ENCODE peak calls at places on chromosomes 4 and X, in nine cellular contexts. E, K, W, N, D, S, A, U and L are unnamed samples.

GRCh38 chrX:81291996-81292395 is 90.1 kb downstream of the SH3BGRL start:
- DNase-seq in N (no peak), D (no peak), E (no peak), A (no peak), U (no peak), W (no peak), K (no peak), S (no peak), L (no peak)

GRCh38 chrX:6694977-6695376 is 160.1 kb upstream of the VCX3A start:
- DNase-seq in K (peak), E (no peak), W (no peak), A (no peak), U (no peak), D (no peak), S (no peak), N (no peak), L (no peak)

GRCh38 chr4:77043507-77044131 is 32.2 kb downstream of the CCNI start:
- DNase-seq in D (no peak), A (no peak), S (no peak), E (peak), N (no peak), U (no peak), K (no peak), W (no peak), L (peak)

GRCh38 chr4:168840988-168841681 is 168.9 kb downstream of the CBR4 start:
- DNase-seq in N (no peak), A (no peak), E (no peak), D (no peak), U (no peak), S (no peak), W (no peak), K (no peak), L (no peak)

GRCh38 chr4:182093431-182093831 is 149.8 kb upstream of the TENM3 start:
- DNase-seq in E (no peak), D (no peak), K (peak), W (no peak), U (no peak), S (no peak), N (no peak), A (no peak), L (no peak)

GRCh38 chrX:68929332-68930150 is 100.7 kb downstream of the EFNB1 start:
- DNase-seq in K (no peak), N (peak), U (peak), A (peak), W (no peak), E (peak), S (peak), D (no peak), L (peak)

GRCh38 chrX:106752101-106752678 is 25.7 kb downstream of the RNF128 start:
- DNase-seq in U (no peak), K (peak), S (peak), A (no peak), W (no peak), E (peak), D (no peak), N (no peak), L (peak)

GRCh38 chr4:172147702-172148101 is 334.5 kb downstream of the GALNTL6 start:
- DNase-seq in S (no peak), U (no peak), D (no peak), E (no peak), N (no peak), A (no peak), K (no peak), W (no peak), L (peak)

GRCh38 chrX:48989483-48989882 is 12.6 kb downstream of the GRIPAP1 start:
- DNase-seq in S (no peak), D (no peak), U (no peak), E (no peak), N (no peak), W (no peak), K (no peak), A (no peak), L (peak)

GRCh38 chrX:143082537-143082936 is 56.8 kb downstream of the SPANXN4 start:
- DNase-seq in W (no peak), S (no peak), K (no peak), A (no peak), N (no peak), U (no peak), E (no peak), D (no peak), L (no peak)

DNA sequence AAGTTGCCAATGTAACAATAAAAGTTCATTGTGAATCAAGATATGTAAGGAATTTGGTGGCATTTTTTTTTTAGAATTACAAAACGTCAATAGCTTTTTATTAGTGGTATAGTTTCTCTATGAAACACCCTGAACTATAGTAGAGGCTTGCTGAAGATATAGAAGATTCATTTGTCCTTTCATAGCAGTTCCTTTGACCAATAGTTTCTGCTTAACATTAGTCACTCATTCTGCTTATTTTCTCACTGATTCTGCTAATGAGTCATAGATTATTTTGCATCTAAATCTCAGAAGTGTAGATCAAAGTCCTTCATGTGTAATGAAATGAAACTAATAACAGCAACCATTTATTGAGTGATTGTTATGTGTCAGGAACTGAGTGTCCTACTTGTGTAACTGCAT is 205.0 kb upstream of the TET2 start:
- DNase-seq in U (no peak), K (peak), N (no peak), W (no peak), A (no peak), S (peak), D (no peak), E (no peak), L (no peak)
- H3K4me3 ChIP-seq in U (no peak), K (no peak), N (no peak), W (no peak), A (no peak), S (no peak), D (no peak), E (no peak), L (no peak)

GRCh38 chr4:127623755-127624087 is 9.0 kb upstream of the INTU start:
- DNase-seq in A (no peak), E (peak), S (no peak), K (no peak), U (no peak), W (no peak), D (no peak), N (no peak), L (peak)

GRCh38 chr4:127624176-127624575 is 8.6 kb upstream of the INTU start:
- DNase-seq in E (no peak), K (peak), D (no peak), U (no peak), N (no peak), A (no peak), W (no peak), S (no peak), L (no peak)

GRCh38 chr4:127618427-127618826 is 14.3 kb upstream of the INTU start:
- DNase-seq in A (no peak), D (no peak), K (no peak), U (no peak), N (no peak), S (no peak), W (no peak), E (no peak), L (no peak)

GRCh38 chr4:127622621-127622922 is 10.2 kb upstream of the INTU start:
- DNase-seq in K (no peak), S (no peak), W (no peak), D (no peak), A (no peak), U (no peak), N (no peak), E (no peak), L (no peak)

DNA sequence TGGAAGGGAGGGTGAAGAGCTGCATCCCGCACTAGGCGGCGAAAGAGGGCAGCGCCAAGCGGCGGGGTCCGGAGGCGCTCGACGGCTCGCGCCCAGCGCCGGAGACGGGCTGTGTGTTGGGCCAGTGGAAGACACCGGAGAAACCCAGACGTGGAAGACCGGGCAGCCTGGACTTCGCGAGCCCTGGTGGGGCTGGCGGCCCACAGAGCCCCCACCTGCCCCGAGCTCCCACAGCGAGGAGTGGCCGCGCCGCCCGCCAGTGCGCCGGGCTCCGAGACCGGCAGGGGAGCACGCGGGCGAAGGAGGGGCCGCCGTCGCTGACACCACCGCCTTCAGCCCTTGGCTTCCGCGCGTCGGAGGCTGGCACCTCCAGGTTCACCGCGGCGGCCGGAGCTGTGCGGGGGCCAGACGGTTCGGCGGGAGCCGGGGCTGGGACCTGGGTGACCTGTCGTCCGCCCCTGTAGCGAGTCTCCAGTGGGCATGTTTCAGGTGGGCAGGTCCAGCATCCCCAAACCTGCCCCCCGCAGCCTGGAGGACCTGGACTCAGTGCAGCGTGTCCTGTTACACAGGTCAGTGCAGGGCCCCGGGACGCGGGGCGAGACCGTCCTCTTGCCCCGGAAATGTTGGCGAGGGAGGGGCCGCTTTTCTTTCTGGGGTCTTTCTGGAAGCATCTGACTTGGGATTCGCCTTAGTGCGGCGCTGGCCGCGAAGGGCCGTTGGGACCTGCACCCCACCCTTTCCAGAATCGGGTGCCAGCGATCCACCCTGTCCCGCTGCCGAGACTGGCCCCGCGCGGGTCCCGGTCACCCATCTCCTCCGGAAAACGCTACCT is 9.6 kb upstream of the INTU start:
- DNase-seq in K (no peak), W (no peak), E (peak), S (peak), A (no peak), U (peak), N (peak), D (peak), L (no peak)
- H3K4me3 ChIP-seq in K (peak), W (peak), E (peak), S (peak), A (peak), U (peak), N (peak), D (peak), L (peak)

GRCh38 chr4:184473265-184473514 is 1.2 kb downstream of the IRF2 start:
- DNase-seq in S (no peak), W (no peak), D (no peak), U (no peak), A (no peak), E (peak), N (peak), K (peak), L (no peak)
- H3K4me3 ChIP-seq in S (peak), W (peak), D (peak), U (peak), A (peak), E (peak), N (peak), K (peak), L (peak)

GRCh38 chr4:3294401-3295241 is 1.8 kb downstream of the RGS12 start:
- DNase-seq in N (peak), K (no peak), D (no peak), S (no peak), E (no peak), W (no peak), A (no peak), U (no peak), L (no peak)
- H3K4me3 ChIP-seq in N (no peak), K (no peak), D (peak), S (no peak), E (peak), W (no peak), A (no peak), U (no peak), L (peak)

GRCh38 chrX:11395859-11396258 is 102.6 kb downstream of the AMELX start:
- DNase-seq in D (no peak), E (no peak), N (no peak), U (no peak), A (no peak), K (no peak), S (no peak), W (no peak), L (no peak)
- H3K4me3 ChIP-seq in D (no peak), E (no peak), N (no peak), U (no peak), A (no peak), K (no peak), S (no peak), W (no peak), L (no peak)

DNA sequence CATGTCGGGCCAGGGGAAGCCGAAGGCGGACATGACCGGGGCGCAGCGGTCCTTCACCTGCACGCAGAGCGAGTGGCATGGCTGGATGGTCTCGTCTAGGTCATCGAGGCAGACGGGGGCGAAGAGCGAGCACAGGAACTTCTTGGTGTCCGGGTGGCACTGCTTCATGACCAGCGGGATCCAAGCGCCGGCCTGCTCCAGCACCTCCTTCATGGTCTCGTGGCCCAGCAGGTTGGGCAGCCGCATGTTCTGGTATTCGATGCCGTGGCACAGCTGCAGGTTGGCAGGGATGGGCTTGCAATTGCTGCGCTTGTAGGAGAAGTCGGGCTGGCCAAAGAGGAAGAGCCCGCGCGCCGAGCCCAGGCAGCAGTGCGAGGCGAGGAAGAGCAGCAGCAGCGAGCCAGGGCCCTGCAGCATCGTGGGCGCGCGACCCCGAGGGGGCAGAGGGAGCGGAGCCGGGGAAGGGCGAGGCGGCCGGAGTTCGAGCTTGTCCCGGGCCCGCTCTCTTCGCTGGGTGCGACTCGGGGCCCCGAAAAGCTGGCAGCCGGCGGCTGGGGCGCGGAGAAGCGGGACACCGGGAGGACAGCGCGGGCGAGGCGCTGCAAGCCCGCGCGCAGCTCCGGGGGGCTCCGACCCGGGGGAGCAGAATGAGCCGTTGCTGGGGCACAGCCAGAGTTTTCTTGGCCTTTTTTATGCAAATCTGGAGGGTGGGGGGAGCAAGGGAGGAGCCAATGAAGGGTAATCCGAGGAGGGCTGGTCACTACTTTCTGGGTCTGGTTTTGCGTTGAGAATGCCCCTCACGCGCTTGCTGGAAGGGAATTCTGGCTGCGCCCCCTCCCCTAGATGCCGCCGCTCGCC is at the start of gene SFRP2:
- DNase-seq in D (peak), E (no peak), N (no peak), W (no peak), K (no peak), S (peak), U (no peak), A (no peak), L (no peak)
- H3K4me3 ChIP-seq in D (peak), E (peak), N (peak), W (no peak), K (no peak), S (no peak), U (peak), A (no peak), L (no peak)